ENCODE peak calls at places on chromosomes 1 and 21, in eight cellular contexts. One of them, this sample, is unnamed.

GRCh38 chr1:228122921-228123441 is 13.9 kb upstream of the MRPL55 start:
- DNase-seq in stimulated activated CD8-positive, alpha-beta memory T cell treated with anti-CD3 and anti-CD28 coated beads, Interleukin-15, amount 100 ng/mL, for 1 hour: no peak
- DNase-seq in NCI-H446: no peak
- DNase-seq in NCI-H510A treated with DMSO at 0.1 percent for 48 hours: no peak
- DNase-seq in activated T-cell treated with anti-CD3 and anti-CD28 coated beads, Interleukin-2, amount 50 U/mL, for 4 hours: no peak
- DNase-seq in H4: no peak
- DNase-seq in GM20000: no peak
- DNase-seq in aorta: no peak
- DNase-seq in this sample: no peak

GRCh38 chr1:53592521-53592982 is 133.4 kb downstream of the DMRTB1 start:
- DNase-seq in stimulated activated CD8-positive, alpha-beta memory T cell treated with anti-CD3 and anti-CD28 coated beads, Interleukin-15, amount 100 ng/mL, for 1 hour: no peak
- DNase-seq in NCI-H446: peak
- DNase-seq in NCI-H510A treated with DMSO at 0.1 percent for 48 hours: peak
- DNase-seq in activated T-cell treated with anti-CD3 and anti-CD28 coated beads, Interleukin-2, amount 50 U/mL, for 4 hours: no peak
- DNase-seq in H4: peak
- DNase-seq in GM20000: no peak
- DNase-seq in aorta: peak
- DNase-seq in this sample: no peak

GRCh38 chr1:7454895-7455784 is 316.0 kb upstream of the VAMP3 start:
- DNase-seq in stimulated activated CD8-positive, alpha-beta memory T cell treated with anti-CD3 and anti-CD28 coated beads, Interleukin-15, amount 100 ng/mL, for 1 hour: no peak
- DNase-seq in NCI-H446: peak
- DNase-seq in NCI-H510A treated with DMSO at 0.1 percent for 48 hours: no peak
- DNase-seq in activated T-cell treated with anti-CD3 and anti-CD28 coated beads, Interleukin-2, amount 50 U/mL, for 4 hours: no peak
- DNase-seq in H4: no peak
- DNase-seq in GM20000: no peak
- DNase-seq in aorta: no peak
- DNase-seq in this sample: no peak

GRCh38 chr1:25140073-25140797 is 92.1 kb downstream of the SYF2 start:
- DNase-seq in stimulated activated CD8-positive, alpha-beta memory T cell treated with anti-CD3 and anti-CD28 coated beads, Interleukin-15, amount 100 ng/mL, for 1 hour: no peak
- DNase-seq in NCI-H446: no peak
- DNase-seq in NCI-H510A treated with DMSO at 0.1 percent for 48 hours: no peak
- DNase-seq in activated T-cell treated with anti-CD3 and anti-CD28 coated beads, Interleukin-2, amount 50 U/mL, for 4 hours: no peak
- DNase-seq in H4: no peak
- DNase-seq in GM20000: peak
- DNase-seq in aorta: peak
- DNase-seq in this sample: no peak

GRCh38 chr1:1136547-1137230 is 20.8 kb upstream of the C1orf159 start:
- DNase-seq in stimulated activated CD8-positive, alpha-beta memory T cell treated with anti-CD3 and anti-CD28 coated beads, Interleukin-15, amount 100 ng/mL, for 1 hour: no peak
- DNase-seq in NCI-H446: no peak
- DNase-seq in NCI-H510A treated with DMSO at 0.1 percent for 48 hours: peak
- DNase-seq in activated T-cell treated with anti-CD3 and anti-CD28 coated beads, Interleukin-2, amount 50 U/mL, for 4 hours: no peak
- DNase-seq in H4: no peak
- DNase-seq in GM20000: peak
- DNase-seq in aorta: no peak
- DNase-seq in this sample: no peak

GRCh38 chr21:34129039-34129891 is 55.9 kb downstream of the MRPS6 start:
- DNase-seq in stimulated activated CD8-positive, alpha-beta memory T cell treated with anti-CD3 and anti-CD28 coated beads, Interleukin-15, amount 100 ng/mL, for 1 hour: peak
- DNase-seq in NCI-H446: peak
- DNase-seq in NCI-H510A treated with DMSO at 0.1 percent for 48 hours: peak
- DNase-seq in activated T-cell treated with anti-CD3 and anti-CD28 coated beads, Interleukin-2, amount 50 U/mL, for 4 hours: peak
- DNase-seq in H4: peak
- DNase-seq in GM20000: no peak
- DNase-seq in aorta: peak
- DNase-seq in this sample: peak

GRCh38 chr1:111619635-111620411 is at the start of gene RAP1A:
- DNase-seq in stimulated activated CD8-positive, alpha-beta memory T cell treated with anti-CD3 and anti-CD28 coated beads, Interleukin-15, amount 100 ng/mL, for 1 hour: peak
- DNase-seq in NCI-H446: peak
- DNase-seq in NCI-H510A treated with DMSO at 0.1 percent for 48 hours: peak
- DNase-seq in activated T-cell treated with anti-CD3 and anti-CD28 coated beads, Interleukin-2, amount 50 U/mL, for 4 hours: peak
- DNase-seq in H4: peak
- DNase-seq in GM20000: peak
- DNase-seq in aorta: peak
- DNase-seq in this sample: peak

GRCh38 chr1:109385417-109385816 is 12.3 kb downstream of the SORT1 start:
- DNase-seq in stimulated activated CD8-positive, alpha-beta memory T cell treated with anti-CD3 and anti-CD28 coated beads, Interleukin-15, amount 100 ng/mL, for 1 hour: no peak
- DNase-seq in NCI-H446: peak
- DNase-seq in NCI-H510A treated with DMSO at 0.1 percent for 48 hours: no peak
- DNase-seq in activated T-cell treated with anti-CD3 and anti-CD28 coated beads, Interleukin-2, amount 50 U/mL, for 4 hours: no peak
- DNase-seq in H4: no peak
- DNase-seq in GM20000: no peak
- DNase-seq in aorta: peak
- DNase-seq in this sample: peak

GRCh38 chr1:95222629-95223028 is 11.4 kb upstream of the RWDD3 start:
- DNase-seq in stimulated activated CD8-positive, alpha-beta memory T cell treated with anti-CD3 and anti-CD28 coated beads, Interleukin-15, amount 100 ng/mL, for 1 hour: no peak
- DNase-seq in NCI-H446: no peak
- DNase-seq in NCI-H510A treated with DMSO at 0.1 percent for 48 hours: no peak
- DNase-seq in activated T-cell treated with anti-CD3 and anti-CD28 coated beads, Interleukin-2, amount 50 U/mL, for 4 hours: no peak
- DNase-seq in H4: no peak
- DNase-seq in GM20000: no peak
- DNase-seq in aorta: no peak
- DNase-seq in this sample: no peak

GRCh38 chr1:174974711-174975111 is 25.0 kb upstream of the CACYBP start:
- DNase-seq in stimulated activated CD8-positive, alpha-beta memory T cell treated with anti-CD3 and anti-CD28 coated beads, Interleukin-15, amount 100 ng/mL, for 1 hour: no peak
- DNase-seq in NCI-H446: peak
- DNase-seq in NCI-H510A treated with DMSO at 0.1 percent for 48 hours: no peak
- DNase-seq in activated T-cell treated with anti-CD3 and anti-CD28 coated beads, Interleukin-2, amount 50 U/mL, for 4 hours: no peak
- DNase-seq in H4: no peak
- DNase-seq in GM20000: no peak
- DNase-seq in aorta: no peak
- DNase-seq in this sample: no peak

GRCh38 chr1:89688607-89689006 is 55.7 kb downstream of the LRRC8C start:
- DNase-seq in stimulated activated CD8-positive, alpha-beta memory T cell treated with anti-CD3 and anti-CD28 coated beads, Interleukin-15, amount 100 ng/mL, for 1 hour: no peak
- DNase-seq in NCI-H446: no peak
- DNase-seq in NCI-H510A treated with DMSO at 0.1 percent for 48 hours: no peak
- DNase-seq in activated T-cell treated with anti-CD3 and anti-CD28 coated beads, Interleukin-2, amount 50 U/mL, for 4 hours: no peak
- DNase-seq in H4: no peak
- DNase-seq in GM20000: no peak
- DNase-seq in aorta: no peak
- DNase-seq in this sample: no peak

GRCh38 chr1:201568859-201569294 is 29.9 kb downstream of the NAV1 start:
- DNase-seq in stimulated activated CD8-positive, alpha-beta memory T cell treated with anti-CD3 and anti-CD28 coated beads, Interleukin-15, amount 100 ng/mL, for 1 hour: no peak
- DNase-seq in NCI-H446: no peak
- DNase-seq in NCI-H510A treated with DMSO at 0.1 percent for 48 hours: no peak
- DNase-seq in activated T-cell treated with anti-CD3 and anti-CD28 coated beads, Interleukin-2, amount 50 U/mL, for 4 hours: no peak
- DNase-seq in H4: no peak
- DNase-seq in GM20000: no peak
- DNase-seq in aorta: no peak
- DNase-seq in this sample: no peak

GRCh38 chr1:178633068-178633467 is 92.0 kb upstream of the RALGPS2 start:
- DNase-seq in stimulated activated CD8-positive, alpha-beta memory T cell treated with anti-CD3 and anti-CD28 coated beads, Interleukin-15, amount 100 ng/mL, for 1 hour: no peak
- DNase-seq in NCI-H446: no peak
- DNase-seq in NCI-H510A treated with DMSO at 0.1 percent for 48 hours: no peak
- DNase-seq in activated T-cell treated with anti-CD3 and anti-CD28 coated beads, Interleukin-2, amount 50 U/mL, for 4 hours: no peak
- DNase-seq in H4: peak
- DNase-seq in GM20000: no peak
- DNase-seq in aorta: no peak
- DNase-seq in this sample: no peak

GRCh38 chr1:228455715-228456114 is 31.5 kb upstream of the RNF187 start:
- DNase-seq in stimulated activated CD8-positive, alpha-beta memory T cell treated with anti-CD3 and anti-CD28 coated beads, Interleukin-15, amount 100 ng/mL, for 1 hour: no peak
- DNase-seq in NCI-H446: no peak
- DNase-seq in NCI-H510A treated with DMSO at 0.1 percent for 48 hours: no peak
- DNase-seq in activated T-cell treated with anti-CD3 and anti-CD28 coated beads, Interleukin-2, amount 50 U/mL, for 4 hours: no peak
- DNase-seq in H4: no peak
- DNase-seq in GM20000: no peak
- DNase-seq in aorta: no peak
- DNase-seq in this sample: no peak

GRCh38 chr1:52119722-52120121 is 22.2 kb upstream of the ZFYVE9 start:
- DNase-seq in stimulated activated CD8-positive, alpha-beta memory T cell treated with anti-CD3 and anti-CD28 coated beads, Interleukin-15, amount 100 ng/mL, for 1 hour: no peak
- DNase-seq in NCI-H446: no peak
- DNase-seq in NCI-H510A treated with DMSO at 0.1 percent for 48 hours: no peak
- DNase-seq in activated T-cell treated with anti-CD3 and anti-CD28 coated beads, Interleukin-2, amount 50 U/mL, for 4 hours: no peak
- DNase-seq in H4: no peak
- DNase-seq in GM20000: no peak
- DNase-seq in aorta: no peak
- DNase-seq in this sample: no peak

GRCh38 chr1:3053986-3054385 is 15.0 kb upstream of the PRDM16 start:
- DNase-seq in stimulated activated CD8-positive, alpha-beta memory T cell treated with anti-CD3 and anti-CD28 coated beads, Interleukin-15, amount 100 ng/mL, for 1 hour: no peak
- DNase-seq in NCI-H446: no peak
- DNase-seq in NCI-H510A treated with DMSO at 0.1 percent for 48 hours: no peak
- DNase-seq in activated T-cell treated with anti-CD3 and anti-CD28 coated beads, Interleukin-2, amount 50 U/mL, for 4 hours: no peak
- DNase-seq in H4: no peak
- DNase-seq in GM20000: no peak
- DNase-seq in aorta: no peak
- DNase-seq in this sample: no peak

GRCh38 chr1:215489771-215490566 is 77.1 kb upstream of the KCTD3 start:
- DNase-seq in stimulated activated CD8-positive, alpha-beta memory T cell treated with anti-CD3 and anti-CD28 coated beads, Interleukin-15, amount 100 ng/mL, for 1 hour: no peak
- DNase-seq in NCI-H446: no peak
- DNase-seq in NCI-H510A treated with DMSO at 0.1 percent for 48 hours: no peak
- DNase-seq in activated T-cell treated with anti-CD3 and anti-CD28 coated beads, Interleukin-2, amount 50 U/mL, for 4 hours: no peak
- DNase-seq in H4: no peak
- DNase-seq in GM20000: no peak
- DNase-seq in aorta: no peak
- DNase-seq in this sample: no peak

GRCh38 chr21:39180429-39181019 is 2.7 kb downstream of the PSMG1 start:
- DNase-seq in stimulated activated CD8-positive, alpha-beta memory T cell treated with anti-CD3 and anti-CD28 coated beads, Interleukin-15, amount 100 ng/mL, for 1 hour: no peak
- DNase-seq in NCI-H446: no peak
- DNase-seq in NCI-H510A treated with DMSO at 0.1 percent for 48 hours: no peak
- DNase-seq in activated T-cell treated with anti-CD3 and anti-CD28 coated beads, Interleukin-2, amount 50 U/mL, for 4 hours: no peak
- DNase-seq in H4: no peak
- DNase-seq in GM20000: no peak
- DNase-seq in aorta: no peak
- DNase-seq in this sample: no peak